ENCODE peak calls at places on chromosomes 2 and 18, in eight cellular contexts. U is T47D; H is T-helper 2 cell; A is cardiac muscle cell; X is ELF-1; Q is central memory CD8-positive, alpha-beta T cell; G is choroid plexus epithelial cell; P is SHP77. R is an unnamed sample.

GRCh38 chr18:48002933-48003365 is 72.5 kb upstream of the SMAD2 start:
- DNase-seq in P (peak), H (no peak), X (peak), A (peak), Q (no peak), U (peak), G (peak), R (no peak)

GRCh38 chr2:9422321-9423099 is 818 bp downstream of the ITGB1BP1 start:
- DNase-seq in G (no peak), P (peak), U (peak), Q (peak), X (peak), H (peak), A (no peak), R (peak)

GRCh38 chr2:121649652-121650553 is 641 bp upstream of the CLASP1 start:
- DNase-seq in X (peak), H (peak), A (peak), U (peak), P (peak), Q (no peak), G (peak), R (peak)

GRCh38 chr2:65788556-65788955 is 356.2 kb upstream of the SPRED2 start:
- DNase-seq in P (no peak), H (no peak), A (no peak), Q (no peak), G (no peak), U (no peak), X (no peak), R (no peak)

GRCh38 chr2:158529379-158530110 is 72.8 kb downstream of the PKP4 start:
- DNase-seq in U (no peak), P (no peak), H (no peak), A (peak), G (peak), X (no peak), Q (no peak), R (no peak)

GRCh38 chr18:49340446-49340845 is 120.0 kb downstream of the DYM start:
- DNase-seq in H (no peak), X (no peak), P (no peak), G (peak), U (no peak), Q (no peak), A (peak), R (no peak)

GRCh38 chr18:57164401-57164800 is 17.5 kb downstream of the BOD1L2 start:
- DNase-seq in P (no peak), Q (no peak), A (no peak), X (no peak), H (no peak), G (no peak), U (no peak), R (no peak)

GRCh38 chr2:23513245-23513880 is 128.4 kb downstream of the KLHL29 start:
- DNase-seq in X (no peak), Q (no peak), U (no peak), A (no peak), G (no peak), H (no peak), P (no peak), R (no peak)

GRCh38 chr2:187261705-187262104 is 186.3 kb downstream of the CALCRL start:
- DNase-seq in G (no peak), U (no peak), P (no peak), X (no peak), H (no peak), Q (no peak), A (no peak), R (no peak)

GRCh38 chr18:10025756-10026290 is 112.0 kb downstream of the VAPA start:
- DNase-seq in G (no peak), Q (no peak), P (no peak), X (no peak), A (peak), U (no peak), H (no peak), R (no peak)

GRCh38 chr2:109324859-109325258 is 195.9 kb downstream of the SH3RF3 start:
- DNase-seq in X (no peak), Q (no peak), H (no peak), A (peak), P (no peak), U (no peak), G (peak), R (no peak)

GRCh38 chr18:67265464-67266245 is 250.9 kb downstream of the DSEL start:
- DNase-seq in P (no peak), G (peak), A (peak), Q (no peak), X (no peak), U (no peak), H (peak), R (no peak)

GRCh38 chr2:212683346-212683745 is 144.7 kb upstream of the ERBB4 start:
- DNase-seq in G (peak), X (no peak), U (no peak), P (no peak), H (no peak), Q (no peak), A (peak), R (no peak)

GRCh38 chr2:231996797-231997555 is 35.5 kb downstream of the DIS3L2 start:
- DNase-seq in A (no peak), H (no peak), U (no peak), X (no peak), P (no peak), Q (no peak), G (no peak), R (no peak)

GRCh38 chr2:36482576-36483214 is 115.3 kb downstream of the FEZ2 start:
- DNase-seq in P (no peak), G (peak), A (peak), H (no peak), Q (no peak), X (no peak), U (peak), R (no peak)

GRCh38 chr2:36835125-36835524 is 131.2 kb downstream of the STRN start:
- DNase-seq in G (no peak), P (no peak), Q (no peak), X (no peak), H (peak), U (no peak), A (no peak), R (no peak)

GRCh38 chr18:14189858-14190257 is 57.6 kb upstream of the ZNF519 start:
- DNase-seq in X (no peak), A (peak), Q (no peak), U (no peak), P (no peak), G (peak), H (peak), R (no peak)

GRCh38 chr2:201403904-201404303 is 46.8 kb upstream of the FLACC1 start:
- DNase-seq in H (no peak), X (no peak), A (peak), Q (no peak), P (no peak), G (peak), U (peak), R (peak)

GRCh38 chr18:63440897-63441296 is 18.6 kb upstream of the VPS4B start:
- DNase-seq in A (no peak), U (no peak), P (no peak), H (no peak), G (no peak), Q (no peak), X (no peak), R (no peak)

GRCh38 chr2:76599732-76600368 is 889.1 kb upstream of the GCFC2 start:
- DNase-seq in G (peak), Q (no peak), X (peak), A (peak), H (peak), P (peak), U (peak), R (peak)

GRCh38 chr2:166900700-166901099 is 12.4 kb downstream of the XIRP2 start:
- DNase-seq in X (peak), U (peak), H (no peak), Q (no peak), A (peak), G (peak), P (no peak), R (peak)

GRCh38 chr2:233832869-233833812 is 21.2 kb downstream of the HJURP start:
- DNase-seq in H (no peak), X (peak), G (peak), U (peak), A (peak), Q (no peak), P (peak), R (no peak)

GRCh38 chr2:233994191-233994590 is 56.3 kb upstream of the SPP2 start:
- DNase-seq in X (no peak), U (no peak), H (no peak), Q (no peak), G (no peak), P (no peak), A (no peak), R (no peak)

GRCh38 chr18:43465483-43465882 is 188.2 kb upstream of the SYT4 start:
- DNase-seq in H (no peak), U (no peak), X (no peak), A (no peak), P (no peak), Q (no peak), G (no peak), R (no peak)

GRCh38 chr2:3257842-3258241 is 119.8 kb downstream of the EIPR1 start:
- DNase-seq in X (no peak), G (no peak), A (no peak), Q (no peak), U (no peak), P (no peak), H (no peak), R (no peak)